ENCODE peak calls at places on chromosomes 6 and 20, in five cellular contexts. One of them, this sample, is unnamed. For H3K36me3, the result is how much of the 10 kb centered on the place peaks cover.

GRCh38 chr6:355373-355772 is 36.2 kb upstream of the IRF4 start:
- DNase-seq in ovary: peak
- DNase-seq in adipocyte: no peak
- DNase-seq in kidney: no peak
- DNase-seq in HCT116: no peak
- DNase-seq in this sample: no peak

GRCh38 chr6:107621216-107621940 is 131.5 kb downstream of the SOBP start:
- DNase-seq in adipocyte: no peak
- DNase-seq in kidney: no peak
- DNase-seq in HCT116: no peak
- DNase-seq in ovary: no peak
- DNase-seq in this sample: no peak

GRCh38 chr6:13296536-13296997 is 31.8 kb downstream of the TBC1D7 start:
- DNase-seq in adipocyte: no peak
- DNase-seq in ovary: no peak
- DNase-seq in kidney: no peak
- DNase-seq in HCT116: no peak
- DNase-seq in this sample: no peak

GRCh38 chr6:100721256-100721655 is 159.9 kb downstream of the ASCC3 start:
- DNase-seq in HCT116: no peak
- DNase-seq in adipocyte: peak
- DNase-seq in ovary: no peak
- DNase-seq in kidney: no peak
- DNase-seq in this sample: no peak

GRCh38 chr6:106159531-106159940 is 73.4 kb downstream of the PRDM1 start:
- DNase-seq in kidney: no peak
- DNase-seq in adipocyte: peak
- DNase-seq in ovary: no peak
- DNase-seq in HCT116: peak
- DNase-seq in this sample: no peak

GRCh38 chr6:5338177-5338960 is 77.1 kb downstream of the FARS2 start:
- DNase-seq in ovary: no peak
- DNase-seq in HCT116: no peak
- DNase-seq in adipocyte: no peak
- DNase-seq in kidney: no peak
- DNase-seq in this sample: no peak

GRCh38 chr6:143064996-143065683 is 4.5 kb downstream of the AIG1 start:
- DNase-seq in kidney: no peak
- DNase-seq in HCT116: no peak
- DNase-seq in adipocyte: peak
- DNase-seq in ovary: no peak
- DNase-seq in this sample: no peak

GRCh38 chr6:125273965-125274364 is 27.8 kb downstream of the HDDC2 start:
- DNase-seq in ovary: no peak
- DNase-seq in kidney: peak
- DNase-seq in adipocyte: no peak
- DNase-seq in HCT116: peak
- DNase-seq in this sample: no peak

GRCh38 chr20:20856306-20856705 is 143.9 kb upstream of the RALGAPA2 start:
- DNase-seq in kidney: no peak
- DNase-seq in ovary: no peak
- DNase-seq in HCT116: no peak
- DNase-seq in adipocyte: no peak
- DNase-seq in this sample: no peak

GRCh38 chr20:33951171-33951570 is 42.5 kb upstream of the RALY start:
- DNase-seq in adipocyte: no peak
- DNase-seq in ovary: no peak
- DNase-seq in kidney: no peak
- DNase-seq in HCT116: no peak
- DNase-seq in this sample: no peak

GRCh38 chr20:31824554-31825313 is 5.6 kb downstream of the MYLK2 start:
- DNase-seq in ovary: no peak
- DNase-seq in adipocyte: no peak
- DNase-seq in kidney: peak
- DNase-seq in HCT116: no peak
- DNase-seq in this sample: no peak

GRCh38 chr6:1611572-1612385 is 2.1 kb downstream of the FOXC1 start:
- DNase-seq in HCT116: no peak
- DNase-seq in ovary: no peak
- DNase-seq in kidney: peak
- DNase-seq in adipocyte: peak
- DNase-seq in this sample: no peak

GRCh38 chr6:37354526-37355384 is 972 bp downstream of the RNF8 start:
- DNase-seq in kidney: no peak
- DNase-seq in HCT116: no peak
- DNase-seq in adipocyte: peak
- DNase-seq in ovary: peak
- DNase-seq in this sample: no peak

GRCh38 chr6:33974471-33974870 is 170.7 kb upstream of the MLN start:
- DNase-seq in kidney: no peak
- DNase-seq in adipocyte: no peak
- DNase-seq in HCT116: no peak
- DNase-seq in ovary: no peak
- DNase-seq in this sample: peak

GRCh38 chr6:111865909-111866546 is 7.2 kb downstream of the FYN start:
- DNase-seq in HCT116: no peak
- DNase-seq in ovary: no peak
- DNase-seq in adipocyte: no peak
- DNase-seq in kidney: no peak
- DNase-seq in this sample: no peak

GRCh38 chr6:143176090-143177021 is 115.7 kb downstream of the AIG1 start:
- DNase-seq in adipocyte: peak
- DNase-seq in HCT116: peak
- DNase-seq in kidney: no peak
- DNase-seq in ovary: no peak
- DNase-seq in this sample: no peak

GRCh38 chr20:34216382-34216742 is 24.9 kb upstream of the ASIP start:
- DNase-seq in HCT116: no peak
- DNase-seq in kidney: no peak
- DNase-seq in ovary: no peak
- DNase-seq in adipocyte: no peak
- DNase-seq in this sample: no peak

GRCh38 chr20:59645761-59646171 is 41.4 kb downstream of the PHACTR3 start:
- DNase-seq in adipocyte: no peak
- DNase-seq in kidney: no peak
- DNase-seq in HCT116: no peak
- DNase-seq in ovary: no peak
- DNase-seq in this sample: no peak

GRCh38 chr20:49475979-49476378 is 6.5 kb downstream of the KCNB1 start:
- DNase-seq in kidney: no peak
- DNase-seq in HCT116: no peak
- DNase-seq in ovary: no peak
- DNase-seq in adipocyte: no peak
- DNase-seq in this sample: no peak

GRCh38 chr6:147879031-147879430 is 370.5 kb downstream of the SAMD5 start:
- DNase-seq in ovary: no peak
- DNase-seq in kidney: no peak
- DNase-seq in HCT116: no peak
- DNase-seq in adipocyte: no peak
- DNase-seq in this sample: no peak

GRCh38 chr20:56454754-56455153 is 13.7 kb upstream of the RTF2 start:
- DNase-seq in HCT116: no peak
- DNase-seq in ovary: no peak
- DNase-seq in adipocyte: no peak
- DNase-seq in kidney: no peak
- DNase-seq in this sample: no peak

GRCh38 chr20:20360464-20360863 is 7.4 kb upstream of the INSM1 start:
- DNase-seq in HCT116: peak
- DNase-seq in adipocyte: peak
- DNase-seq in kidney: no peak
- DNase-seq in ovary: no peak
- DNase-seq in this sample: no peak

GRCh38 chr6:135535989-135536414 is 38.5 kb upstream of the AHI1 start:
- DNase-seq in kidney: no peak
- DNase-seq in adipocyte: peak
- DNase-seq in HCT116: peak
- DNase-seq in ovary: no peak
- DNase-seq in this sample: no peak

GRCh38 chr6:14502551-14502950 is 385.0 kb downstream of the CD83 start:
- DNase-seq in ovary: no peak
- DNase-seq in adipocyte: no peak
- DNase-seq in HCT116: no peak
- DNase-seq in kidney: no peak
- DNase-seq in this sample: no peak

GRCh38 chr6:54817236-54817635 is 29.3 kb upstream of the FAM83B start:
- DNase-seq in adipocyte: no peak
- DNase-seq in ovary: no peak
- DNase-seq in kidney: no peak
- DNase-seq in HCT116: no peak
- DNase-seq in this sample: no peak

GRCh38 chr20:2890743-2891142 is 17.5 kb downstream of the PTPRA start:
- DNase-seq in adipocyte: no peak
- DNase-seq in ovary: no peak
- DNase-seq in HCT116: no peak
- DNase-seq in kidney: no peak
- DNase-seq in this sample: no peak

DNA sequence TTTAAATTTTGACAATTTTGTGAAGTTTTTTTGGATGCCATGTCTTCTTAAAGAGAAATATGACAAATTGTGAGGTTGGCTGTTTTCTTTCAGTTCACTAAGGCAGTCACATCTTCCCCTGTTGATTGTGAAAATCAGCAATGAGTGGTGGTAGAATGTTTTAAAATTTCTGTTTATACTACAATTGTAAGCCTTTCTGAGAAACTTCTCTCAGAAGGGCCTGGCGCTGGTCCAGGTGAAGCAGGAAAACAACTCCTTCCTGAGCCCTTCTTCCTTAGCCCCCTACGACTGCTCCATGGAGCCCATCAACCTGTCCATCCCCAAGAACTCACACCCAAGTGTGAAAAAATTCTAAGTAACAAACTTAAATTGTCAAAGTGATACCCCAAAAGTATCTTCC is 80.6 kb downstream of the SSR1 start:
- DNase-seq in adipocyte: no peak
- DNase-seq in kidney: no peak
- DNase-seq in HCT116: no peak
- DNase-seq in ovary: peak
- DNase-seq in this sample: no peak
- H3K36me3 ChIP-seq in adipocyte: half or more
- H3K36me3 ChIP-seq in kidney: under half
- H3K36me3 ChIP-seq in HCT116: under half
- H3K36me3 ChIP-seq in ovary: under half
- H3K36me3 ChIP-seq in this sample: half or more

DNA sequence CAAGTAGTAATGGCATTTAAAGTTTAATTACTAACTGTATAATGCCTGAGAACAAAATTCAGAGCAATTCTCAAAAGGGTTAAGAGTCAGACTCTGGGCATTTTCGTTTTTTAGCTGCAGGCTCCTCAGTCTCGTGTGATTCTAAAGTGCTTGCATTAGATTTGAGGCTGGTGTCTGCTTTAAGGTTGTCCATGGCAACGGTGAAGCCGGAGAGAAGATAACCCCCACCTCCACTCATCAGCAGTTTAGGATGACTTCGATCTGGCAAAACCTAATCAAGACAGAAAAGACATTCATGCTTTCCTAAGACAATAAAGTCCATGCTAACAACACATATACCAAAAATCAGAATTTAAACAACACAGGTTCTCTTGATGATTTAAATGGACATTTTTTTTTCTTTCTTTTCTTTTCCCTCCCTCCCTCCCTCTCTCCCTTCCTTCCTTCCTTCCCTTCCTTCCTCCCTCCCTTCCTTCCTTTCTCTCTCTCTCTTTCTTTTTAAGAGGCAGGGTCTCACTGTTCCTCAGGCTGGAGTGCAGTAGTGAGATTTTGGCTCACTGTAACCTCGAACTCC is 11.8 kb downstream of the TRMT6 start:
- DNase-seq in adipocyte: no peak
- DNase-seq in HCT116: no peak
- DNase-seq in kidney: no peak
- DNase-seq in ovary: no peak
- DNase-seq in this sample: no peak
- H3K36me3 ChIP-seq in adipocyte: half or more
- H3K36me3 ChIP-seq in HCT116: under half
- H3K36me3 ChIP-seq in kidney: under half
- H3K36me3 ChIP-seq in ovary: under half
- H3K36me3 ChIP-seq in this sample: under half

GRCh38 chr6:119024111-119024510 is 54.4 kb downstream of the FAM184A start:
- DNase-seq in adipocyte: no peak
- DNase-seq in ovary: no peak
- DNase-seq in HCT116: no peak
- DNase-seq in kidney: no peak
- DNase-seq in this sample: no peak
- H3K36me3 ChIP-seq in adipocyte: under half
- H3K36me3 ChIP-seq in ovary: under half
- H3K36me3 ChIP-seq in HCT116: under half
- H3K36me3 ChIP-seq in kidney: under half
- H3K36me3 ChIP-seq in this sample: under half

GRCh38 chr20:46394872-46395470 is 11.4 kb downstream of the ELMO2 start:
- DNase-seq in adipocyte: no peak
- DNase-seq in HCT116: no peak
- DNase-seq in ovary: no peak
- DNase-seq in kidney: no peak
- DNase-seq in this sample: no peak

GRCh38 chr20:46396052-46396451 is 10.4 kb downstream of the ELMO2 start:
- DNase-seq in kidney: no peak
- DNase-seq in HCT116: no peak
- DNase-seq in ovary: no peak
- DNase-seq in adipocyte: no peak
- DNase-seq in this sample: no peak

GRCh38 chr20:46398963-46399362 is 7.5 kb downstream of the ELMO2 start:
- DNase-seq in ovary: no peak
- DNase-seq in HCT116: no peak
- DNase-seq in adipocyte: no peak
- DNase-seq in kidney: no peak
- DNase-seq in this sample: no peak

GRCh38 chr20:46388945-46389344 is 17.5 kb downstream of the ELMO2 start:
- DNase-seq in adipocyte: no peak
- DNase-seq in kidney: no peak
- DNase-seq in ovary: no peak
- DNase-seq in HCT116: no peak
- DNase-seq in this sample: no peak

GRCh38 chr20:46393967-46394366 is 12.4 kb downstream of the ELMO2 start:
- DNase-seq in adipocyte: no peak
- DNase-seq in ovary: no peak
- DNase-seq in kidney: no peak
- DNase-seq in HCT116: no peak
- DNase-seq in this sample: no peak
- H3K36me3 ChIP-seq in adipocyte: half or more
- H3K36me3 ChIP-seq in ovary: under half
- H3K36me3 ChIP-seq in kidney: under half
- H3K36me3 ChIP-seq in HCT116: under half
- H3K36me3 ChIP-seq in this sample: half or more

DNA sequence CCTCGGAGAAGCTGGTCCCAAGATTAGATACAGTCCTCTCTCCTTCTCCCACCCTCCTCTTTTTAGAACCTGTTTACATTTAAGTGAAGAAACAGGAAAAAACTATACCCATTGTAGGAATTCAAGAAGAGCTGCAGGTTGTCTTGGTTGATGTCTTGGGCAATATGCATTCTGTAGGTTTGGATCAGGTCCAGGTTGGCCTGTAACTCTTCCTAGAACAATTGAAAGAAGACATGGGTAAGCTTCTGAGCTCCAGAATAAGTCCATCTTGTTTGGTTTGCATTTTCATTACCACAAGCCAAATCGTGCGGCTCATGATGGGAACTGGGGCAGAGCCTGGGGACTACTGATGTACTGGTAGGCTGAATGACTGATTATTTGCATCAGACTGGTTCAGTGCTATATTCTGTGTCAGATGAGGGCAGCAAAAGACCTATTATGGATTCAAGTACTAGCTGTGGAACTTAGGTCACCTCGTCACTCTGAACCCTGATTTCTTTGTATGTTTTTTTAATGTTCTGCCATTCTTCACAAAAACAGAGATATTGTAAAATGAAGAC is 20.3 kb upstream of the SLA2 start:
- DNase-seq in HCT116: no peak
- DNase-seq in adipocyte: peak
- DNase-seq in kidney: no peak
- DNase-seq in ovary: no peak
- DNase-seq in this sample: no peak
- H3K36me3 ChIP-seq in HCT116: under half
- H3K36me3 ChIP-seq in adipocyte: under half
- H3K36me3 ChIP-seq in kidney: under half
- H3K36me3 ChIP-seq in ovary: under half
- H3K36me3 ChIP-seq in this sample: half or more

This sample was measured in ascending aorta.